ENCODE peak calls at places on chromosomes 3 and 15, in six cellular contexts. V, E, P, X, J and O are unnamed samples.

GRCh38 chr15:83163032-83163431 is 44.6 kb downstream of the HDGFL3 start:
- DNase-seq in J (no peak), E (no peak), V (no peak), P (no peak), X (no peak), O (no peak)

GRCh38 chr15:84937144-84937543 is 44.5 kb upstream of the PDE8A start:
- DNase-seq in E (no peak), V (no peak), J (no peak), P (no peak), X (no peak), O (no peak)

GRCh38 chr15:59687831-59688230 is 1.3 kb downstream of the BNIP2 start:
- DNase-seq in X (no peak), P (no peak), E (no peak), V (peak), J (no peak), O (peak)

GRCh38 chr3:24519368-24520100 is 24.9 kb upstream of the THRB start:
- DNase-seq in X (no peak), P (no peak), V (peak), J (no peak), E (no peak), O (peak)

GRCh38 chr3:113054552-113054951 is 63.8 kb downstream of the GTPBP8 start:
- DNase-seq in X (no peak), V (no peak), J (no peak), P (no peak), E (no peak), O (no peak)

GRCh38 chr15:44028349-44028748 is 166.7 kb downstream of the FRMD5 start:
- DNase-seq in V (no peak), J (no peak), P (no peak), E (no peak), X (no peak), O (no peak)

GRCh38 chr3:65497846-65498245 is 540.9 kb downstream of the MAGI1 start:
- DNase-seq in J (no peak), E (no peak), X (no peak), P (no peak), V (no peak), O (peak)

GRCh38 chr3:145022447-145022846 is 1050.8 kb downstream of the DIPK2A start:
- DNase-seq in P (no peak), J (no peak), X (no peak), V (peak), E (no peak), O (no peak)

GRCh38 chr3:101725192-101725889 is 927 bp downstream of the CEP97 start:
- DNase-seq in E (peak), J (peak), X (peak), V (peak), P (peak), O (peak)

GRCh38 chr3:134076816-134077215 is 47.1 kb upstream of the SLCO2A1 start:
- DNase-seq in E (no peak), X (no peak), V (no peak), P (no peak), J (no peak), O (no peak)

GRCh38 chr3:60114191-60114590 is 1064.4 kb upstream of the CFAP20DC start:
- DNase-seq in P (no peak), E (no peak), V (no peak), X (no peak), J (no peak), O (no peak)

GRCh38 chr15:55289573-55290360 is at the start of gene RAB27A:
- DNase-seq in P (peak), E (peak), X (peak), J (no peak), V (peak), O (peak)

GRCh38 chr3:15783361-15783969 is 14.3 kb downstream of the ANKRD28 start:
- DNase-seq in V (no peak), P (no peak), J (no peak), X (no peak), E (no peak), O (no peak)

GRCh38 chr3:171306631-171307030 is 153.6 kb downstream of the TNIK start:
- DNase-seq in X (no peak), V (no peak), E (no peak), P (no peak), J (peak), O (peak)

GRCh38 chr15:42788725-42789124 is 51.8 kb upstream of the CDAN1 start:
- DNase-seq in J (no peak), P (no peak), V (no peak), X (no peak), E (no peak), O (no peak)

GRCh38 chr3:42157915-42158538 is 66.9 kb downstream of the TRAK1 start:
- DNase-seq in X (no peak), J (no peak), E (no peak), P (no peak), V (peak), O (no peak)

GRCh38 chr15:38389924-38390542 is 63.9 kb upstream of the FAM98B start:
- DNase-seq in P (peak), J (peak), V (peak), X (peak), E (peak), O (peak)

GRCh38 chr15:90869601-90870353 is 1.4 kb downstream of the FURIN start:
- DNase-seq in E (no peak), P (no peak), J (no peak), X (no peak), V (peak), O (peak)

GRCh38 chr3:133931084-133931483 is 35.4 kb upstream of the RAB6B start:
- DNase-seq in P (no peak), X (no peak), E (no peak), V (no peak), J (no peak), O (no peak)

GRCh38 chr3:188188911-188189310 is 35.0 kb downstream of the LPP start:
- DNase-seq in V (no peak), E (no peak), X (no peak), P (no peak), J (no peak), O (no peak)

GRCh38 chr3:9439331-9439730 is 41.9 kb downstream of the SETD5 start:
- DNase-seq in E (no peak), X (no peak), P (no peak), V (no peak), J (no peak), O (no peak)

GRCh38 chr3:43062556-43063040 is 43.3 kb downstream of the POMGNT2 start:
- DNase-seq in V (no peak), J (no peak), X (no peak), P (no peak), E (no peak), O (no peak)